ENCODE peak calls at places on chromosomes 16 and 17, in ten cellular contexts. V is HepG2, A is colonic mucosa, E is transverse colon, Q is tibial artery, N is AG04450, Y is mucosa of descending colon, X is coronary artery, P is astrocyte of the spinal cord, R is heart right ventricle. J is an unnamed sample.

GRCh38 chr17:27879987-27880608 is 13.1 kb downstream of the LYRM9 start:
- DNase-seq in X (no peak), A (peak; percentile 87), V (peak; percentile 48), N (peak; percentile 29), P (peak; percentile 42), E (peak; percentile 84), Q (no peak), R (peak; percentile 80), Y (peak; percentile 66), J (peak; percentile 73)

GRCh38 chr17:49249292-49249794 is 18.8 kb upstream of the PHOSPHO1 start:
- DNase-seq in V (no peak), A (no peak), Y (no peak), R (peak; percentile 76), P (peak; percentile 47), Q (no peak), N (no peak), E (no peak), X (no peak), J (no peak)

GRCh38 chr17:78868391-78868790 is 27.8 kb upstream of the USP36 start:
- DNase-seq in R (no peak), Y (no peak), P (peak; percentile 82), N (peak; percentile 56), E (no peak), X (no peak), A (no peak), V (no peak), Q (no peak), J (no peak)

GRCh38 chr16:28585674-28586073 is 11.2 kb downstream of the SULT1A2 start:
- DNase-seq in Y (peak; percentile 75), N (no peak), X (no peak), R (no peak), A (peak; percentile 78), Q (no peak), V (no peak), E (peak; percentile 64), P (no peak), J (no peak)

GRCh38 chr17:2086306-2086705 is 31.4 kb downstream of the HIC1 start:
- DNase-seq in Q (no peak), N (no peak), A (no peak), P (no peak), V (no peak), X (no peak), Y (no peak), R (no peak), E (no peak), J (no peak)

GRCh38 chr16:31529398-31530312 is 2.0 kb downstream of the AHSP start:
- DNase-seq in Q (no peak), Y (no peak), E (no peak), A (no peak), X (no peak), N (no peak), V (no peak), P (no peak), R (no peak), J (no peak)

GRCh38 chr16:80938035-80938927 is 68.4 kb downstream of the CMC2 start:
- DNase-seq in P (peak; percentile 98), R (peak; percentile 32), N (peak; percentile 91), A (no peak), Y (no peak), Q (peak; percentile 70), V (no peak), E (peak; percentile 15), X (peak; percentile 80), J (no peak)

GRCh38 chr17:47999612-48000011 is 28.7 kb downstream of the CDK5RAP3 start:
- DNase-seq in Q (no peak), N (no peak), V (no peak), X (no peak), Y (no peak), A (no peak), P (no peak), E (no peak), R (no peak), J (no peak)

GRCh38 chr17:78019367-78019975 is 61.0 kb downstream of the TNRC6C start:
- DNase-seq in N (no peak), Y (no peak), R (no peak), X (no peak), Q (no peak), V (peak; percentile 53), E (no peak), A (no peak), P (peak; percentile 66), J (no peak)

GRCh38 chr17:1371893-1372590 is 28.0 kb downstream of the YWHAE start:
- DNase-seq in Y (no peak), Q (no peak), E (no peak), X (no peak), N (no peak), R (no peak), V (no peak), P (no peak), A (no peak), J (no peak)

DNA sequence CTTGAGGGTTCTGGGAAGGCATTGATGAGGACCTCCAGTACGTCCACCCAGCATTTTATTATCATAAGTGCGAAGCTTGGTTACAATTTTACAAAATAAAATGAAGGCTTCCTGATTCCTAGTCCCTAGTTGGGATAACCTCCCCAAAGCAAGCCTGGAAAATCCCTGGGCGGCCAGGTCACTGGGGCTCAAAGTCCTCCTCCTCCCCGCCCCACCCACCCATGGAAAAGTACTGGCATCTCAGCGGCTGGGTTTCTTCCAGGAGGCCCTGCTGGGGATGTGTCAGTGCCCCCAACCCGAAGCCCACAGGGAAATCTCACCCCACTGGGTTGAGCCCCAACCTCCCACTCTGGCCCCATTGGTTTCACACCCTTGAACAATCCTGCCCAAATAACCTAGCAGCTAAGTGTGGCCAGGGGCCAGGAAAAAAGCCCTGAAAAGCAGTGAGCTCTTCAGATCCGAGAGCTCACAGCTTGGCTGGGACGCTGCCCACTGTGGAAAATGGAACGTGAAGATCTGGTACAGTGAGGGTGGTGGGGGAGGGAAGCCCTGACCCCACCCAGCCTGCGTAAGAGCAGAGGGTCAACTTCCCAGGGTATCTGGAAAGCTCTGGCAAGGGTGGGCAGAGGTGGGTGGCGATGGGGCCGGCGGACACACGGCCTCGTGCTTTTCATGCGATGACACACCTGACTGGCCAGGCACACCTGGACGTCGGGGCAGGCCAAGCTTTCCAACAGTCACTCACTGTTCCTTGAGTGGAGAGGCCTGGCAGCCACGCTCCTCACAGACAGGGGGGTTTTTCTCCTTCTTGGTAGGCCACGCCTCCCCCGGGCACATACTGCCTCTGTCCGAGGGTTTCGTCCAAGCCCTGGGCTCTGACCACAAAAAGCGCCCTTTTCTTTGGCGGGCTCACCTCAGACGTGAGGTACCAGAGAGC is 324.5 kb downstream of the SOX9 start:
- DNase-seq in Y (peak; percentile 75), A (peak; percentile 84), Q (no peak), E (peak; percentile 77), P (no peak), R (no peak), X (no peak), N (no peak), V (peak; percentile 84), J (no peak)
- H3K4me3 ChIP-seq in Y (no peak overlapping the region), A (no peak overlapping the region), Q (no peak overlapping the region), E (no peak overlapping the region), P (no peak overlapping the region), R (no peak overlapping the region), X (no peak overlapping the region), N (no peak overlapping the region), V (peak overlapping the region; percentile 48), J (no peak overlapping the region)

DNA sequence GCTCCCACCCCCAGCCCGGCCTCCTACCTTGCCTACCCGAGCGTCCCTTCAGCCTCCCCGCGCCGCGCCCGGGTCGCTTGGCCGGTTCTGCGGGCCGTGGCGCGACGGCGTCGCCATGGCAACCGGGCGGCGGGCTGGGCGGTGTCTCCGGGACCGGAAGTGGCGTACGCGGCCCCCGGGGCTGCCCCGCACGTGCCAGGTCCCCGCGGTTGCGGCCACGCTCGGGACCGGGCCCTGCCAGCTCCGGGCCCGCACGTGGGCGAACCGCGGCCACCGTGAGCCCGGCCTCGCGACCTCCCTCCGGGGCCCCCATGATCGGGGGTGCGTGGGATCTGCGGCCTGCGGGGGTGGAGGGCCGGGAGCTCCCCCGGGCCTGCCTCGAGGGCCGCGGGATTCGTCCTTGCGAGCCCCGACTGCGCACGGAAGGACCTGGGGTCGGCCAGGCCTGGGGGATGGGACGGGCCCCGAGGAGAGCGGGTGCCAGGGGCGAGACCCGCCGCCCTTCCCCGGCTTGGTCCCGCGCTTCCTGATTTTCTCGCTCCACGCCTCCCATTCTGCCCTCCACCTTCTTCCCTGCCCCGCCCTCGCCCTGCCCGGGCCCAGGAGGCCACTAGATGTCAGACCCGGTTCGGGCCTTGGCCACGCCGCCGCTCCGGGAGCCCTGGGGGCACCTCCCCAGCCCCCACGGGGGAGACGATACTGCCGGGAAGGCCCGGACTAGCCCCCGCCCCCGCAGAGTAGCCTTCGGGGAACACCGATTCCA is at the start of gene CYB561:
- DNase-seq in N (no peak), Q (peak; percentile 84), P (peak; percentile 35), V (no peak), A (peak; percentile 88), X (no peak), E (peak; percentile 91), R (peak; percentile 59), Y (peak; percentile 90), J (peak; percentile 80)
- H3K4me3 ChIP-seq in N (peak within 1 kb of the TSS; percentile 50), Q (peak within 1 kb of the TSS; percentile 61), P (peak within 1 kb of the TSS; percentile 41), V (peak within 1 kb of the TSS; percentile 71), A (peak within 1 kb of the TSS; percentile 78), X (peak within 1 kb of the TSS; percentile 79), E (peak within 1 kb of the TSS; percentile 54), R (peak within 1 kb of the TSS; percentile 64), Y (peak within 1 kb of the TSS; percentile 59), J (peak within 1 kb of the TSS; percentile 58)

DNA sequence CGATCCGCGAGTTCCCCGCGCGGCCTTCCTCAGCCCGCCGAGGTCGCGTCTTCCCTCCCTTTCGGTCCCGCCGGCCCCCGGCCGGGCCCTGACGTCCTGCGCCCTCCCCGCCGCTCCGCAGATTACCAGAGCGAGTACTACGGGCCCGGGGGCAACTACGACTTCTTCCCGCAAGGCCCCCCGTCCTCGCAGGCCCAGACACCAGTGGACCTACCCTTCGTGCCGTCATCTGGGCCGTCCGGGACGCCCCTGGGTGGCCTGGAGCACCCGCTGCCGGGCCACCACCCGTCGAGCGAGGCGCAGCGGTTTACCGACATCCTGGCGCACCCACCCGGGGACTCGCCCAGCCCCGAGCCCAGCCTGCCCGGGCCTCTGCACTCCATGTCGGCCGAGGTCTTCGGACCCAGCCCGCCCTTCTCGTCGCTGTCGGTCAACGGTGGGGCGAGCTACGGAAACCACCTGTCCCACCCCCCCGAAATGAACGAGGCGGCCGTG is 5.4 kb downstream of the LHX1 start:
- DNase-seq in Q (no peak), R (no peak), N (no peak), P (no peak), A (no peak), Y (no peak), X (no peak), E (no peak), V (no peak), J (no peak)
- H3K4me3 ChIP-seq in Q (no peak overlapping the region), R (peak overlapping the region; percentile 12), N (no peak overlapping the region), P (no peak overlapping the region), A (no peak overlapping the region), Y (no peak overlapping the region), X (peak overlapping the region; percentile 49), E (no peak overlapping the region), V (no peak overlapping the region), J (no peak overlapping the region)

DNA sequence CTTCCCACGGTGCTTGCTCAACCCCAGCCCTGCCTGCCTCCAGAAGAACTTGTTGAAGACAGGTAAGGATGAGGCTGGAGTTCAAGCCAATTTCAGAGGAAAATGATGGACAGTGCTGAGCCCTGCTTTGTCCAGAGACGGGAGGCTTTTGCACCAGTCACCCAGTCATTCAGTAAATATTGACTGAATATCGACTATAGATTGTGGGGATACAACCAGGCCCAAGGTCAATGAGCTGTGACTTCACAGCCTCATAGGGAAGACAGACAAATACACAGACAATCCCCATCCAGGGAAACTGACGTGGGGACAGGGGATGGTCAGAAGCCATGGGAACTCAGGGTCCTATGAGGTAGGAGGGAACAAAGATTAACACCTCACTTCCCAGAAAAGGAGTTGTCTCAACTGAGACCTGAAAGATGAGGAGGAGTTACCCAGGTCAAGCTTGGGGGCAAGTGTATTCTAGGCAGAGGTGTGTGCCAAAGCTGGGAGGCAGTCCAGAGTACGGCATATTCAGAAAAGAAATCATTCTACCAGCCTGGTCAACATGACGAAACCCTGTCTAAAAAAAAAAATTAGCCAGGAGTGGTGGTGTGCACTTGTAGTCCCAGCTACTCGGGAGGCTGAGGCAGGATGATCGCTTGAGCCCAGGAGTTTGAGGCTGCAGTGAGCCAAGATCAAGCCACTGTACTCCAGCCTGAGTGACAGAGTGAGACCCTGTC is 5.9 kb upstream of the DOC2A start:
- DNase-seq in P (no peak), E (no peak), V (peak; percentile 44), Y (no peak), Q (no peak), N (no peak), R (no peak), X (no peak), A (no peak), J (no peak)
- H3K4me3 ChIP-seq in P (no peak overlapping the region), E (no peak overlapping the region), V (no peak overlapping the region), Y (no peak overlapping the region), Q (no peak overlapping the region), N (no peak overlapping the region), R (no peak overlapping the region), X (no peak overlapping the region), A (no peak overlapping the region), J (no peak overlapping the region)

J was measured in lung.